ENCODE peak calls at places on chromosomes 5 and 9, in five cellular contexts. X, F, N, B and D are unnamed samples.

GRCh38 chr5:77369566-77369965 is 122.5 kb downstream of the WDR41 start:
- DNase-seq in B (no peak), F (no peak), X (no peak), N (no peak), D (no peak)

GRCh38 chr5:55993013-55993412 is 1.8 kb downstream of the IL6ST start:
- DNase-seq in X (no peak), F (peak; percentile 61), B (no peak), N (no peak), D (no peak)

GRCh38 chr9:125240649-125240999 is 519 bp downstream of the HSPA5 start:
- DNase-seq in N (no peak), F (peak; percentile 60), X (peak; percentile 18), B (peak; percentile 32), D (no peak)

GRCh38 chr9:70981312-70981711 is 140.1 kb downstream of the TRPM3 start:
- DNase-seq in N (no peak), B (no peak), X (no peak), F (no peak), D (no peak)

GRCh38 chr9:73073337-73074175 is 78.1 kb upstream of the ANXA1 start:
- DNase-seq in B (no peak), N (no peak), F (no peak), X (no peak), D (no peak)

GRCh38 chr5:61881821-61882220 is 424.2 kb upstream of the KIF2A start:
- DNase-seq in B (no peak), F (peak; percentile 39), N (no peak), X (no peak), D (no peak)

GRCh38 chr5:61974680-61975079 is 331.3 kb upstream of the KIF2A start:
- DNase-seq in F (no peak), B (no peak), X (no peak), N (no peak), D (no peak)

GRCh38 chr9:91771027-91771426 is 179.0 kb downstream of the ROR2 start:
- DNase-seq in N (peak; percentile 86), B (no peak), F (peak; percentile 94), X (no peak), D (peak; percentile 62)

GRCh38 chr5:150801117-150801927 is 22.8 kb downstream of the SMIM3 start:
- DNase-seq in N (no peak), F (peak; percentile 78), B (no peak), X (no peak), D (peak; percentile 49)

GRCh38 chr5:132260051-132260450 is 2.6 kb downstream of the PDLIM4 start:
- DNase-seq in X (no peak), F (peak; percentile 61), B (no peak), N (no peak), D (no peak)

GRCh38 chr9:33248606-33249005 is 8.6 kb downstream of the SPINK4 start:
- DNase-seq in F (no peak), N (no peak), X (no peak), B (no peak), D (no peak)

GRCh38 chr9:84501587-84501986 is 161.0 kb upstream of the SLC28A3 start:
- DNase-seq in X (no peak), N (no peak), B (no peak), F (no peak), D (no peak)

GRCh38 chr9:136171009-136171800 is 33.7 kb downstream of the LHX3 start:
- DNase-seq in N (no peak), X (no peak), F (peak; percentile 34), B (no peak), D (no peak)

GRCh38 chr9:128835246-128836210 is 5.9 kb upstream of the SPOUT1 start:
- DNase-seq in F (no peak), B (no peak), N (no peak), X (no peak), D (peak; percentile 15)

GRCh38 chr9:137396227-137396626 is 26.7 kb downstream of the EXD3 start:
- DNase-seq in N (peak; percentile 47), X (no peak), F (peak; percentile 54), B (no peak), D (no peak)

GRCh38 chr9:35757527-35758275 is 3.6 kb upstream of the MSMP start:
- DNase-seq in X (no peak), N (no peak), B (no peak), F (no peak), D (no peak)

GRCh38 chr9:111297061-111297824 is 32.8 kb downstream of the OR2K2 start:
- DNase-seq in F (no peak), X (no peak), N (no peak), B (no peak), D (no peak)

GRCh38 chr5:21452429-21452828 is 1400.7 kb downstream of the CDH12 start:
- DNase-seq in F (peak; percentile 50), B (no peak), N (no peak), X (no peak), D (no peak)

GRCh38 chr9:127575875-127576778 is 36.0 kb upstream of the STXBP1 start:
- DNase-seq in B (no peak), F (no peak), N (no peak), X (no peak), D (no peak)

GRCh38 chr5:112228672-112229071 is 190.4 kb downstream of the EPB41L4A start:
- DNase-seq in X (no peak), F (peak; percentile 75), N (peak; percentile 3), B (no peak), D (peak; percentile 8)

GRCh38 chr5:68545636-68546325 is 330.2 kb downstream of the PIK3R1 start:
- DNase-seq in F (no peak), N (no peak), B (no peak), X (no peak), D (no peak)

GRCh38 chr9:68844623-68845612 is 139.9 kb downstream of the PIP5K1B start:
- DNase-seq in F (peak; percentile 32), X (no peak), N (no peak), B (no peak), D (peak; percentile 81)

GRCh38 chr9:1173986-1174385 is 123.8 kb downstream of the DMRT2 start:
- DNase-seq in X (no peak), F (no peak), B (no peak), N (no peak), D (no peak)

GRCh38 chr5:9851458-9851857 is 221.3 kb upstream of the TAS2R1 start:
- DNase-seq in F (peak; percentile 62), X (no peak), N (peak; percentile 84), B (no peak), D (no peak)

GRCh38 chr9:76729980-76730737 is 34.1 kb upstream of the PCA3 start:
- DNase-seq in F (no peak), X (no peak), B (no peak), N (no peak), D (no peak)

GRCh38 chr9:9791621-9792020 is 821.2 kb downstream of the PTPRD start:
- DNase-seq in B (no peak), X (no peak), F (peak; percentile 14), N (no peak), D (no peak)

GRCh38 chr5:82754759-82755158 is 322.4 kb downstream of the TMEM167A start:
- DNase-seq in N (no peak), B (no peak), X (no peak), F (no peak), D (peak; percentile 36)